ENCODE peak calls at places on chromosomes 4 and X, in four cellular contexts. U, L, Z and R are unnamed samples.

GRCh38 chr4:171170671-171171070 is 642.5 kb upstream of the GALNTL6 start:
- DNase-seq in Z (no peak), L (no peak), U (no peak), R (no peak)

GRCh38 chr4:152634110-152634760 is 45.6 kb downstream of the TMEM154 start:
- DNase-seq in L (peak), Z (no peak), U (no peak), R (no peak)

GRCh38 chr4:76753814-76754213 is 144.1 kb downstream of the SOWAHB start:
- DNase-seq in L (peak), U (no peak), Z (peak), R (no peak)

GRCh38 chr4:3074846-3075651 is 568 bp downstream of the HTT start:
- DNase-seq in L (peak), Z (peak), U (peak), R (peak)

GRCh38 chr4:6549445-6549844 is 25.5 kb upstream of the MAN2B2 start:
- DNase-seq in Z (no peak), L (no peak), U (no peak), R (no peak)

GRCh38 chr4:147136308-147136707 is 190.6 kb upstream of the TTC29 start:
- DNase-seq in Z (no peak), L (no peak), U (no peak), R (no peak)

GRCh38 chr4:108799335-108799734 is 36.5 kb upstream of the ETNPPL start:
- DNase-seq in Z (no peak), L (no peak), U (no peak), R (no peak)

GRCh38 chr4:143397335-143397734 is 60.7 kb downstream of the GAB1 start:
- DNase-seq in U (no peak), Z (peak), L (no peak), R (no peak)

GRCh38 chr4:122903766-122904165 is 18.6 kb downstream of the NUDT6 start:
- DNase-seq in Z (no peak), L (no peak), U (no peak), R (no peak)

GRCh38 chrX:85569096-85569495 is 189.6 kb upstream of the POF1B start:
- DNase-seq in U (no peak), Z (no peak), L (no peak), R (no peak)

GRCh38 chr4:21697583-21697982 is 251.0 kb downstream of the KCNIP4 start:
- DNase-seq in L (peak), U (no peak), Z (no peak), R (no peak)

GRCh38 chrX:105564536-105564935 is 257.8 kb upstream of the NRK start:
- DNase-seq in U (no peak), Z (peak), L (peak), R (no peak)

GRCh38 chr4:160159457-160159856 is 1056.6 kb downstream of the RAPGEF2 start:
- DNase-seq in Z (no peak), L (no peak), U (no peak), R (no peak)

GRCh38 chrX:33183366-33183765 is 28.0 kb downstream of the DMD start:
- DNase-seq in Z (no peak), U (no peak), L (no peak), R (no peak)

GRCh38 chrX:41692162-41692749 is 3.5 kb downstream of the GPR34 start:
- DNase-seq in L (no peak), U (no peak), Z (no peak), R (no peak)

GRCh38 chrX:48969471-48969870 is 2.2 kb downstream of the KCND1 start:
- DNase-seq in Z (no peak), L (no peak), U (no peak), R (no peak)

GRCh38 chr4:113893546-113893945 is 85.9 kb downstream of the ARSJ start:
- DNase-seq in U (no peak), Z (no peak), L (no peak), R (no peak)

GRCh38 chr4:82811838-82812672 is 13.5 kb upstream of the SCD5 start:
- DNase-seq in Z (no peak), U (no peak), L (no peak), R (no peak)

GRCh38 chr4:85828295-85828910 is 353.5 kb downstream of the ARHGAP24 start:
- DNase-seq in U (no peak), Z (peak), L (no peak), R (no peak)
- TF ChIP-seq CTCF in U (no peak), Z (no peak), L (no peak), R (no peak)

DNA sequence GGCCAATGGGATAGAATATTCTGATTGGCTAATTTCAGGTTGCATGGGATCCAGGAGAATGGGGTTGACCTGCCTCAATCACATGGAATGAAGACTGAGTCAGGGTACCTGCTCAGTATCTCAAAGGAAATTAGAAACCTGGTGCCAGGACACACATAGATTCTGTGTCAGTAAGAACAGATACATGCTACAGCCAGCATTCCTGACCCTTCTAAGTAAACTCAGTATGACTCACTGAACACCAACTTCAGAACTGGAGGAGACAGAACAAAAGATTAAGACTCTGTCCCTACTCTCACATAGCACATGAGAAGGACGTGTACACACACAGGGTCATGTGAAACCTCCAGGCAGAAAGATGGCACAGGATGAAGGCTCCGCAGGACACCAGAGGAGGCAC is 54.5 kb downstream of the FAM184B start:
- DNase-seq in U (no peak), Z (peak), L (no peak), R (no peak)
- TF ChIP-seq CTCF in U (no peak), Z (no peak), L (no peak), R (no peak)

GRCh38 chrX:154352466-154352865 is 22.0 kb downstream of the FLNA start:
- DNase-seq in U (no peak), L (no peak), Z (no peak), R (no peak)
- TF ChIP-seq CTCF in U (no peak), L (no peak), Z (no peak), R (no peak)

GRCh38 chr4:13642163-13642562 is 14.6 kb upstream of the BOD1L1 start:
- DNase-seq in Z (no peak), U (no peak), L (no peak), R (no peak)

GRCh38 chr4:13642576-13642975 is 15.1 kb upstream of the BOD1L1 start:
- DNase-seq in U (no peak), L (no peak), Z (peak), R (no peak)

GRCh38 chr4:13641084-13641483 is 13.6 kb upstream of the BOD1L1 start:
- DNase-seq in L (no peak), U (no peak), Z (no peak), R (no peak)

GRCh38 chr4:13647012-13647411 is 19.5 kb upstream of the BOD1L1 start:
- DNase-seq in L (no peak), U (no peak), Z (no peak), R (no peak)

DNA sequence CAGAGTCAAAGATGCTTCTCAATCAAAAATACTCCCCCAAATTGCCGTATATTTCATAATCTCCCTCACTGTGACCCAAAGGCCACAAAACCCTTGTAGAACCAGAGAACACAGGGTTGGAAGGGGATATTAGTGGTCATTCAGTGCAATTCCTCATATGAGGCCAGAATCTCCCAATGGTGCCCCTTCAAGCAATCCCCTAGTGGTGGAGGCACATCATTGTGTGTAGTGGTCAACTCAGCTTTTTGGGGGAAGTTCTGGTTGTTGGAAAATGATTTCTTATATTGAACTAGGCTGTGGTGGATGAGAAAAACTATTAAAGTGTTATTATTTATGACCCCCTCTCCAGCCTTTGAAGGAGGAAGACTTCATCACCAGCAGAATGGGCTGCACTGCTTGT is 17.6 kb upstream of the BOD1L1 start:
- DNase-seq in U (no peak), L (no peak), Z (no peak), R (no peak)
- TF ChIP-seq CTCF in U (no peak), L (no peak), Z (peak), R (no peak)